ENCODE peak calls at places on chromosome 4, in eight cellular contexts. One of them, this sample, is unnamed.

GRCh38 chr4:8916251-8916913 is 44.7 kb upstream of the HMX1 start:
- DNase-seq in epithelial cell of esophagus: no peak
- DNase-seq in AG04450: no peak
- DNase-seq in WERI-Rb-1: no peak
- DNase-seq in neural progenitor cell: no peak
- DNase-seq in sciatic nerve: peak
- DNase-seq in omental fat pad: no peak
- DNase-seq in lower leg skin: peak
- DNase-seq in this sample: no peak

GRCh38 chr4:178296669-178297068 is 854.4 kb upstream of the AGA start:
- DNase-seq in epithelial cell of esophagus: no peak
- DNase-seq in AG04450: no peak
- DNase-seq in WERI-Rb-1: no peak
- DNase-seq in neural progenitor cell: peak
- DNase-seq in sciatic nerve: no peak
- DNase-seq in omental fat pad: no peak
- DNase-seq in lower leg skin: no peak
- DNase-seq in this sample: no peak

GRCh38 chr4:8210631-8211030 is 11.5 kb downstream of the SH3TC1 start:
- DNase-seq in epithelial cell of esophagus: no peak
- DNase-seq in AG04450: no peak
- DNase-seq in WERI-Rb-1: no peak
- DNase-seq in neural progenitor cell: no peak
- DNase-seq in sciatic nerve: no peak
- DNase-seq in omental fat pad: no peak
- DNase-seq in lower leg skin: no peak
- DNase-seq in this sample: no peak

GRCh38 chr4:41216294-41217019 is 2.1 kb upstream of the APBB2 start:
- DNase-seq in epithelial cell of esophagus: peak
- DNase-seq in AG04450: no peak
- DNase-seq in WERI-Rb-1: peak
- DNase-seq in neural progenitor cell: peak
- DNase-seq in sciatic nerve: peak
- DNase-seq in omental fat pad: no peak
- DNase-seq in lower leg skin: peak
- DNase-seq in this sample: peak

GRCh38 chr4:8464376-8464775 is 23.8 kb downstream of the TRMT44 start:
- DNase-seq in epithelial cell of esophagus: no peak
- DNase-seq in AG04450: no peak
- DNase-seq in WERI-Rb-1: no peak
- DNase-seq in neural progenitor cell: no peak
- DNase-seq in sciatic nerve: no peak
- DNase-seq in omental fat pad: no peak
- DNase-seq in lower leg skin: no peak
- DNase-seq in this sample: no peak

GRCh38 chr4:169246957-169247396 is 23.8 kb downstream of the SH3RF1 start:
- DNase-seq in epithelial cell of esophagus: no peak
- DNase-seq in AG04450: no peak
- DNase-seq in WERI-Rb-1: no peak
- DNase-seq in neural progenitor cell: no peak
- DNase-seq in sciatic nerve: no peak
- DNase-seq in omental fat pad: no peak
- DNase-seq in lower leg skin: no peak
- DNase-seq in this sample: no peak

GRCh38 chr4:52892880-52893279 is 30.8 kb downstream of the RASL11B start:
- DNase-seq in epithelial cell of esophagus: no peak
- DNase-seq in AG04450: no peak
- DNase-seq in WERI-Rb-1: no peak
- DNase-seq in neural progenitor cell: no peak
- DNase-seq in sciatic nerve: no peak
- DNase-seq in omental fat pad: no peak
- DNase-seq in lower leg skin: no peak
- DNase-seq in this sample: no peak

GRCh38 chr4:65386927-65387326 is 283.4 kb downstream of the EPHA5 start:
- DNase-seq in epithelial cell of esophagus: no peak
- DNase-seq in AG04450: no peak
- DNase-seq in WERI-Rb-1: no peak
- DNase-seq in neural progenitor cell: no peak
- DNase-seq in sciatic nerve: no peak
- DNase-seq in omental fat pad: no peak
- DNase-seq in lower leg skin: no peak
- DNase-seq in this sample: no peak

GRCh38 chr4:44157611-44158277 is 290.9 kb downstream of the KCTD8 start:
- DNase-seq in epithelial cell of esophagus: peak
- DNase-seq in AG04450: no peak
- DNase-seq in WERI-Rb-1: no peak
- DNase-seq in neural progenitor cell: no peak
- DNase-seq in sciatic nerve: no peak
- DNase-seq in omental fat pad: no peak
- DNase-seq in lower leg skin: no peak
- DNase-seq in this sample: no peak

GRCh38 chr4:4696521-4696920 is 154.7 kb upstream of the STX18 start:
- DNase-seq in epithelial cell of esophagus: no peak
- DNase-seq in AG04450: no peak
- DNase-seq in WERI-Rb-1: peak
- DNase-seq in neural progenitor cell: peak
- DNase-seq in sciatic nerve: no peak
- DNase-seq in omental fat pad: no peak
- DNase-seq in lower leg skin: no peak
- DNase-seq in this sample: no peak

GRCh38 chr4:17347445-17347844 is 164.4 kb downstream of the QDPR start:
- DNase-seq in epithelial cell of esophagus: peak
- DNase-seq in AG04450: no peak
- DNase-seq in WERI-Rb-1: peak
- DNase-seq in neural progenitor cell: peak
- DNase-seq in sciatic nerve: no peak
- DNase-seq in omental fat pad: no peak
- DNase-seq in lower leg skin: no peak
- DNase-seq in this sample: no peak

GRCh38 chr4:165560941-165561340 is 182.1 kb downstream of the CPE start:
- DNase-seq in epithelial cell of esophagus: peak
- DNase-seq in AG04450: no peak
- DNase-seq in WERI-Rb-1: no peak
- DNase-seq in neural progenitor cell: no peak
- DNase-seq in sciatic nerve: no peak
- DNase-seq in omental fat pad: no peak
- DNase-seq in lower leg skin: no peak
- DNase-seq in this sample: no peak

GRCh38 chr4:83320548-83320947 is 14.1 kb downstream of the HPSE start:
- DNase-seq in epithelial cell of esophagus: peak
- DNase-seq in AG04450: no peak
- DNase-seq in WERI-Rb-1: no peak
- DNase-seq in neural progenitor cell: no peak
- DNase-seq in sciatic nerve: peak
- DNase-seq in omental fat pad: no peak
- DNase-seq in lower leg skin: peak
- DNase-seq in this sample: peak

GRCh38 chr4:180909279-180909678 is 1333.9 kb upstream of the TENM3 start:
- DNase-seq in epithelial cell of esophagus: peak
- DNase-seq in AG04450: no peak
- DNase-seq in WERI-Rb-1: peak
- DNase-seq in neural progenitor cell: peak
- DNase-seq in sciatic nerve: no peak
- DNase-seq in omental fat pad: no peak
- DNase-seq in lower leg skin: no peak
- DNase-seq in this sample: no peak

GRCh38 chr4:2745516-2745915 is 10.6 kb downstream of the TNIP2 start:
- DNase-seq in epithelial cell of esophagus: no peak
- DNase-seq in AG04450: no peak
- DNase-seq in WERI-Rb-1: no peak
- DNase-seq in neural progenitor cell: no peak
- DNase-seq in sciatic nerve: no peak
- DNase-seq in omental fat pad: no peak
- DNase-seq in lower leg skin: no peak
- DNase-seq in this sample: no peak

GRCh38 chr4:108031427-108032083 is 41.9 kb downstream of the HADH start:
- DNase-seq in epithelial cell of esophagus: peak
- DNase-seq in AG04450: no peak
- DNase-seq in WERI-Rb-1: no peak
- DNase-seq in neural progenitor cell: no peak
- DNase-seq in sciatic nerve: no peak
- DNase-seq in omental fat pad: no peak
- DNase-seq in lower leg skin: no peak
- DNase-seq in this sample: no peak

GRCh38 chr4:138757432-138757831 is 258.1 kb upstream of the NOCT start:
- DNase-seq in epithelial cell of esophagus: no peak
- DNase-seq in AG04450: no peak
- DNase-seq in WERI-Rb-1: no peak
- DNase-seq in neural progenitor cell: no peak
- DNase-seq in sciatic nerve: no peak
- DNase-seq in omental fat pad: no peak
- DNase-seq in lower leg skin: no peak
- DNase-seq in this sample: no peak

GRCh38 chr4:48504352-48504751 is 14.3 kb downstream of the ZAR1 start:
- DNase-seq in epithelial cell of esophagus: no peak
- DNase-seq in AG04450: no peak
- DNase-seq in WERI-Rb-1: no peak
- DNase-seq in neural progenitor cell: no peak
- DNase-seq in sciatic nerve: no peak
- DNase-seq in omental fat pad: no peak
- DNase-seq in lower leg skin: no peak
- DNase-seq in this sample: no peak

GRCh38 chr4:44740201-44740600 is 13.8 kb upstream of the GNPDA2 start:
- DNase-seq in epithelial cell of esophagus: peak
- DNase-seq in AG04450: no peak
- DNase-seq in WERI-Rb-1: no peak
- DNase-seq in neural progenitor cell: no peak
- DNase-seq in sciatic nerve: no peak
- DNase-seq in omental fat pad: no peak
- DNase-seq in lower leg skin: no peak
- DNase-seq in this sample: no peak

This sample was measured in RCC 7860.